ENCODE peak calls at places on chromosomes 3 and 15, in six cellular contexts. One of them, this sample, is unnamed. For H3K4me1, the result is how much of the 10 kb centered on the place peaks cover.

GRCh38 chr3:66153961-66154923 is 66.6 kb upstream of the SLC25A26 start:
- DNase-seq in lower lobe of right lung: no peak
- DNase-seq in sigmoid colon: no peak
- DNase-seq in mesenchymal stem cell: no peak
- DNase-seq in stomach: no peak
- DNase-seq in trophoblast cell: no peak
- DNase-seq in this sample: peak

GRCh38 chr3:8990266-8991215 is 27.3 kb upstream of the RAD18 start:
- DNase-seq in lower lobe of right lung: no peak
- DNase-seq in sigmoid colon: no peak
- DNase-seq in mesenchymal stem cell: peak
- DNase-seq in stomach: no peak
- DNase-seq in trophoblast cell: no peak
- DNase-seq in this sample: peak

GRCh38 chr3:123123716-123124616 is 57.1 kb downstream of the PDIA5 start:
- DNase-seq in lower lobe of right lung: no peak
- DNase-seq in sigmoid colon: no peak
- DNase-seq in mesenchymal stem cell: no peak
- DNase-seq in stomach: no peak
- DNase-seq in trophoblast cell: no peak
- DNase-seq in this sample: no peak

GRCh38 chr3:8775602-8776001 is 6.2 kb upstream of the OXTR start:
- DNase-seq in lower lobe of right lung: no peak
- DNase-seq in sigmoid colon: no peak
- DNase-seq in mesenchymal stem cell: no peak
- DNase-seq in stomach: no peak
- DNase-seq in trophoblast cell: peak
- DNase-seq in this sample: no peak

GRCh38 chr3:57982561-57983243 is 25.5 kb upstream of the FLNB start:
- DNase-seq in lower lobe of right lung: no peak
- DNase-seq in sigmoid colon: no peak
- DNase-seq in mesenchymal stem cell: no peak
- DNase-seq in stomach: no peak
- DNase-seq in trophoblast cell: no peak
- DNase-seq in this sample: no peak

GRCh38 chr3:160829486-160830009 is 73.5 kb downstream of the PPM1L start:
- DNase-seq in lower lobe of right lung: no peak
- DNase-seq in sigmoid colon: no peak
- DNase-seq in mesenchymal stem cell: no peak
- DNase-seq in stomach: no peak
- DNase-seq in trophoblast cell: no peak
- DNase-seq in this sample: no peak

GRCh38 chr15:55485273-55485672 is 22.8 kb downstream of the DNAAF4 start:
- DNase-seq in lower lobe of right lung: no peak
- DNase-seq in sigmoid colon: no peak
- DNase-seq in mesenchymal stem cell: no peak
- DNase-seq in stomach: no peak
- DNase-seq in trophoblast cell: no peak
- DNase-seq in this sample: no peak

GRCh38 chr15:77107531-77108355 is 36.8 kb upstream of the TSPAN3 start:
- DNase-seq in lower lobe of right lung: no peak
- DNase-seq in sigmoid colon: peak
- DNase-seq in mesenchymal stem cell: peak
- DNase-seq in stomach: peak
- DNase-seq in trophoblast cell: peak
- DNase-seq in this sample: no peak

GRCh38 chr3:156551261-156551660 is 3.7 kb downstream of the SSR3 start:
- DNase-seq in lower lobe of right lung: no peak
- DNase-seq in sigmoid colon: no peak
- DNase-seq in mesenchymal stem cell: peak
- DNase-seq in stomach: no peak
- DNase-seq in trophoblast cell: peak
- DNase-seq in this sample: no peak

GRCh38 chr15:90059208-90059985 is 42.9 kb downstream of the IDH2 start:
- DNase-seq in lower lobe of right lung: peak
- DNase-seq in sigmoid colon: peak
- DNase-seq in mesenchymal stem cell: peak
- DNase-seq in stomach: peak
- DNase-seq in trophoblast cell: peak
- DNase-seq in this sample: peak

GRCh38 chr3:197196192-197196591 is 102.2 kb downstream of the DLG1 start:
- DNase-seq in lower lobe of right lung: no peak
- DNase-seq in sigmoid colon: no peak
- DNase-seq in mesenchymal stem cell: no peak
- DNase-seq in stomach: no peak
- DNase-seq in trophoblast cell: no peak
- DNase-seq in this sample: no peak

GRCh38 chr3:122103821-122104514 is 48.8 kb downstream of the CD86 start:
- DNase-seq in lower lobe of right lung: no peak
- DNase-seq in sigmoid colon: no peak
- DNase-seq in mesenchymal stem cell: no peak
- DNase-seq in stomach: no peak
- DNase-seq in trophoblast cell: no peak
- DNase-seq in this sample: no peak

GRCh38 chr3:52237659-52238172 is 1.2 kb downstream of the TWF2 start:
- DNase-seq in lower lobe of right lung: peak
- DNase-seq in sigmoid colon: peak
- DNase-seq in mesenchymal stem cell: peak
- DNase-seq in stomach: peak
- DNase-seq in trophoblast cell: peak
- DNase-seq in this sample: peak

GRCh38 chr3:59654120-59654952 is 604.5 kb upstream of the CFAP20DC start:
- DNase-seq in lower lobe of right lung: peak
- DNase-seq in sigmoid colon: peak
- DNase-seq in mesenchymal stem cell: no peak
- DNase-seq in stomach: no peak
- DNase-seq in trophoblast cell: peak
- DNase-seq in this sample: peak

GRCh38 chr3:55519016-55519415 is 31.9 kb upstream of the WNT5A start:
- DNase-seq in lower lobe of right lung: no peak
- DNase-seq in sigmoid colon: no peak
- DNase-seq in mesenchymal stem cell: peak
- DNase-seq in stomach: no peak
- DNase-seq in trophoblast cell: no peak
- DNase-seq in this sample: no peak

GRCh38 chr3:156605686-156606605 is 51.0 kb upstream of the SSR3 start:
- DNase-seq in lower lobe of right lung: peak
- DNase-seq in sigmoid colon: peak
- DNase-seq in mesenchymal stem cell: peak
- DNase-seq in stomach: peak
- DNase-seq in trophoblast cell: no peak
- DNase-seq in this sample: peak

GRCh38 chr3:13073042-13073906 is at the start of gene IQSEC1:
- DNase-seq in lower lobe of right lung: peak
- DNase-seq in sigmoid colon: no peak
- DNase-seq in mesenchymal stem cell: no peak
- DNase-seq in stomach: peak
- DNase-seq in trophoblast cell: no peak
- DNase-seq in this sample: peak

GRCh38 chr3:43006825-43007224 is 27.7 kb downstream of the GASK1A start:
- DNase-seq in lower lobe of right lung: no peak
- DNase-seq in sigmoid colon: no peak
- DNase-seq in mesenchymal stem cell: no peak
- DNase-seq in stomach: no peak
- DNase-seq in trophoblast cell: no peak
- DNase-seq in this sample: no peak

GRCh38 chr3:149554826-149555225 is 80.3 kb downstream of the TM4SF4 start:
- DNase-seq in lower lobe of right lung: no peak
- DNase-seq in sigmoid colon: no peak
- DNase-seq in mesenchymal stem cell: peak
- DNase-seq in stomach: no peak
- DNase-seq in trophoblast cell: no peak
- DNase-seq in this sample: no peak

GRCh38 chr3:20935791-20936190 is 749.8 kb upstream of the SGO1 start:
- DNase-seq in lower lobe of right lung: no peak
- DNase-seq in sigmoid colon: no peak
- DNase-seq in mesenchymal stem cell: no peak
- DNase-seq in stomach: no peak
- DNase-seq in trophoblast cell: peak
- DNase-seq in this sample: no peak

GRCh38 chr3:45211466-45212094 is 14.5 kb downstream of the TMEM158 start:
- DNase-seq in lower lobe of right lung: no peak
- DNase-seq in sigmoid colon: peak
- DNase-seq in mesenchymal stem cell: no peak
- DNase-seq in stomach: no peak
- DNase-seq in trophoblast cell: no peak
- DNase-seq in this sample: no peak

GRCh38 chr15:31275331-31276262 is 51.0 kb upstream of the KLF13 start:
- DNase-seq in lower lobe of right lung: peak
- DNase-seq in sigmoid colon: peak
- DNase-seq in mesenchymal stem cell: no peak
- DNase-seq in stomach: peak
- DNase-seq in trophoblast cell: no peak
- DNase-seq in this sample: no peak

GRCh38 chr15:87033056-87033455 is 953.4 kb downstream of the AGBL1 start:
- DNase-seq in lower lobe of right lung: no peak
- DNase-seq in sigmoid colon: no peak
- DNase-seq in mesenchymal stem cell: peak
- DNase-seq in stomach: no peak
- DNase-seq in trophoblast cell: no peak
- DNase-seq in this sample: no peak

GRCh38 chr3:56800373-56801150 is 1.2 kb downstream of the ARHGEF3 start:
- DNase-seq in lower lobe of right lung: no peak
- DNase-seq in sigmoid colon: no peak
- DNase-seq in mesenchymal stem cell: peak
- DNase-seq in stomach: peak
- DNase-seq in trophoblast cell: no peak
- DNase-seq in this sample: no peak

GRCh38 chr3:78101363-78101762 is 1061.5 kb downstream of the ROBO2 start:
- DNase-seq in lower lobe of right lung: no peak
- DNase-seq in sigmoid colon: no peak
- DNase-seq in mesenchymal stem cell: peak
- DNase-seq in stomach: no peak
- DNase-seq in trophoblast cell: no peak
- DNase-seq in this sample: no peak

GRCh38 chr3:16402451-16402850 is 111.0 kb downstream of the RFTN1 start:
- DNase-seq in lower lobe of right lung: no peak
- DNase-seq in sigmoid colon: no peak
- DNase-seq in mesenchymal stem cell: peak
- DNase-seq in stomach: no peak
- DNase-seq in trophoblast cell: no peak
- DNase-seq in this sample: no peak

GRCh38 chr3:142723665-142723967 is 218 bp upstream of the TRPC1 start:
- DNase-seq in lower lobe of right lung: no peak
- DNase-seq in sigmoid colon: no peak
- DNase-seq in mesenchymal stem cell: no peak
- DNase-seq in stomach: no peak
- DNase-seq in trophoblast cell: no peak
- DNase-seq in this sample: no peak

GRCh38 chr3:142724682-142725351 is 983 bp downstream of the TRPC1 start:
- DNase-seq in lower lobe of right lung: peak
- DNase-seq in sigmoid colon: peak
- DNase-seq in mesenchymal stem cell: peak
- DNase-seq in stomach: no peak
- DNase-seq in trophoblast cell: peak
- DNase-seq in this sample: peak

GRCh38 chr3:142723968-142724681 is at the start of gene TRPC1:
- DNase-seq in lower lobe of right lung: peak
- DNase-seq in sigmoid colon: peak
- DNase-seq in mesenchymal stem cell: peak
- DNase-seq in stomach: peak
- DNase-seq in trophoblast cell: peak
- DNase-seq in this sample: peak

GRCh38 chr3:142725352-142725739 is 1.5 kb downstream of the TRPC1 start:
- DNase-seq in lower lobe of right lung: no peak
- DNase-seq in sigmoid colon: no peak
- DNase-seq in mesenchymal stem cell: no peak
- DNase-seq in stomach: no peak
- DNase-seq in trophoblast cell: no peak
- DNase-seq in this sample: no peak

GRCh38 chr3:142726017-142726416 is 2.2 kb downstream of the TRPC1 start:
- DNase-seq in lower lobe of right lung: no peak
- DNase-seq in sigmoid colon: no peak
- DNase-seq in mesenchymal stem cell: no peak
- DNase-seq in stomach: no peak
- DNase-seq in trophoblast cell: no peak
- DNase-seq in this sample: no peak
- H3K4me3 ChIP-seq in lower lobe of right lung: no peak
- H3K4me3 ChIP-seq in sigmoid colon: no peak
- H3K4me3 ChIP-seq in mesenchymal stem cell: no peak
- H3K4me3 ChIP-seq in stomach: no peak
- H3K4me3 ChIP-seq in trophoblast cell: no peak
- H3K4me3 ChIP-seq in this sample: no peak

GRCh38 chr15:66180706-66181105 is 72.8 kb downstream of the MEGF11 start:
- DNase-seq in lower lobe of right lung: no peak
- DNase-seq in sigmoid colon: no peak
- DNase-seq in mesenchymal stem cell: no peak
- DNase-seq in stomach: no peak
- DNase-seq in trophoblast cell: no peak
- DNase-seq in this sample: no peak
- H3K4me1 ChIP-seq in lower lobe of right lung: under half
- H3K4me1 ChIP-seq in sigmoid colon: under half
- H3K4me1 ChIP-seq in mesenchymal stem cell: under half
- H3K4me1 ChIP-seq in stomach: under half
- H3K4me1 ChIP-seq in trophoblast cell: under half
- H3K4me1 ChIP-seq in this sample: under half

GRCh38 chr15:84822774-84823579 is 5.8 kb downstream of the ALPK3 start:
- DNase-seq in lower lobe of right lung: no peak
- DNase-seq in sigmoid colon: peak
- DNase-seq in mesenchymal stem cell: no peak
- DNase-seq in stomach: no peak
- DNase-seq in trophoblast cell: no peak
- DNase-seq in this sample: no peak
- H3K4me3 ChIP-seq in lower lobe of right lung: no peak
- H3K4me3 ChIP-seq in sigmoid colon: no peak
- H3K4me3 ChIP-seq in mesenchymal stem cell: no peak
- H3K4me3 ChIP-seq in stomach: no peak
- H3K4me3 ChIP-seq in trophoblast cell: no peak
- H3K4me3 ChIP-seq in this sample: no peak

GRCh38 chr3:119211193-119211592 is 29.5 kb downstream of the B4GALT4 start:
- DNase-seq in lower lobe of right lung: no peak
- DNase-seq in sigmoid colon: no peak
- DNase-seq in mesenchymal stem cell: no peak
- DNase-seq in stomach: no peak
- DNase-seq in trophoblast cell: no peak
- DNase-seq in this sample: no peak
- H3K4me1 ChIP-seq in lower lobe of right lung: under half
- H3K4me1 ChIP-seq in sigmoid colon: under half
- H3K4me1 ChIP-seq in mesenchymal stem cell: under half
- H3K4me1 ChIP-seq in stomach: under half
- H3K4me1 ChIP-seq in trophoblast cell: under half
- H3K4me1 ChIP-seq in this sample: under half

GRCh38 chr3:120440001-120440703 is 10.6 kb downstream of the FSTL1 start:
- DNase-seq in lower lobe of right lung: no peak
- DNase-seq in sigmoid colon: no peak
- DNase-seq in mesenchymal stem cell: peak
- DNase-seq in stomach: no peak
- DNase-seq in trophoblast cell: no peak
- DNase-seq in this sample: no peak
- H3K4me3 ChIP-seq in lower lobe of right lung: no peak
- H3K4me3 ChIP-seq in sigmoid colon: no peak
- H3K4me3 ChIP-seq in mesenchymal stem cell: no peak
- H3K4me3 ChIP-seq in stomach: no peak
- H3K4me3 ChIP-seq in trophoblast cell: no peak
- H3K4me3 ChIP-seq in this sample: no peak

This sample was measured in left lung.